ENCODE peak calls at places on chromosomes 2 and 18, in seven cellular contexts. Z is mammary epithelial cell, X is neural progenitor cell, E is GM12878, B is PC-9, O is HepG2, M is keratinocyte. G is an unnamed sample.

GRCh38 chr2:20595439-20596192 is 55.3 kb downstream of the HS1BP3 start:
- DNase-seq in M (no peak), Z (peak; percentile 51), E (peak; percentile 85), O (peak; percentile 66), B (peak; percentile 92), X (no peak), G (no peak)

GRCh38 chr2:194128810-194129209 is 1528.2 kb upstream of the SLC39A10 start:
- DNase-seq in O (no peak), M (no peak), E (no peak), B (no peak), Z (no peak), X (no peak), G (no peak)

GRCh38 chr2:231245253-231246094 is 47.0 kb downstream of the ARMC9 start:
- DNase-seq in X (no peak), O (no peak), E (no peak), M (no peak), B (peak; percentile 38), Z (peak; percentile 8), G (no peak)

GRCh38 chr2:120014231-120014990 is 1.5 kb downstream of the EPB41L5 start:
- DNase-seq in E (no peak), O (no peak), Z (peak; percentile 5), B (no peak), M (no peak), X (peak; percentile 21), G (no peak)

GRCh38 chr2:68340631-68341329 is 21.0 kb upstream of the CNRIP1 start:
- DNase-seq in O (no peak), E (no peak), B (no peak), Z (no peak), M (no peak), X (no peak), G (no peak)

GRCh38 chr2:101793277-101793969 is 95.9 kb downstream of the MAP4K4 start:
- DNase-seq in M (no peak), O (peak; percentile 37), Z (no peak), E (no peak), B (no peak), X (peak; percentile 76), G (no peak)

GRCh38 chr18:70335892-70336726 is 47.3 kb downstream of the SOCS6 start:
- DNase-seq in X (no peak), E (no peak), M (peak; percentile 52), O (peak; percentile 97), Z (peak; percentile 90), B (no peak), G (peak; percentile 26)

GRCh38 chr2:160431441-160431840 is 62.2 kb downstream of the RBMS1 start:
- DNase-seq in B (no peak), Z (peak; percentile 50), M (no peak), E (no peak), O (no peak), X (no peak), G (no peak)

GRCh38 chr2:239283961-239284801 is 116.6 kb downstream of the HDAC4 start:
- DNase-seq in Z (no peak), B (no peak), X (no peak), O (no peak), E (no peak), M (no peak), G (no peak)

GRCh38 chr2:239286901-239287300 is 113.9 kb downstream of the HDAC4 start:
- DNase-seq in B (no peak), O (no peak), Z (no peak), X (no peak), E (no peak), M (no peak), G (no peak)

GRCh38 chr2:239285932-239286230 is 114.9 kb downstream of the HDAC4 start:
- DNase-seq in X (no peak), E (no peak), Z (no peak), M (no peak), B (no peak), O (no peak), G (no peak)

GRCh38 chr2:239283288-239283945 is 117.4 kb downstream of the HDAC4 start:
- DNase-seq in M (no peak), O (no peak), B (no peak), Z (no peak), E (no peak), X (no peak), G (no peak)

DNA sequence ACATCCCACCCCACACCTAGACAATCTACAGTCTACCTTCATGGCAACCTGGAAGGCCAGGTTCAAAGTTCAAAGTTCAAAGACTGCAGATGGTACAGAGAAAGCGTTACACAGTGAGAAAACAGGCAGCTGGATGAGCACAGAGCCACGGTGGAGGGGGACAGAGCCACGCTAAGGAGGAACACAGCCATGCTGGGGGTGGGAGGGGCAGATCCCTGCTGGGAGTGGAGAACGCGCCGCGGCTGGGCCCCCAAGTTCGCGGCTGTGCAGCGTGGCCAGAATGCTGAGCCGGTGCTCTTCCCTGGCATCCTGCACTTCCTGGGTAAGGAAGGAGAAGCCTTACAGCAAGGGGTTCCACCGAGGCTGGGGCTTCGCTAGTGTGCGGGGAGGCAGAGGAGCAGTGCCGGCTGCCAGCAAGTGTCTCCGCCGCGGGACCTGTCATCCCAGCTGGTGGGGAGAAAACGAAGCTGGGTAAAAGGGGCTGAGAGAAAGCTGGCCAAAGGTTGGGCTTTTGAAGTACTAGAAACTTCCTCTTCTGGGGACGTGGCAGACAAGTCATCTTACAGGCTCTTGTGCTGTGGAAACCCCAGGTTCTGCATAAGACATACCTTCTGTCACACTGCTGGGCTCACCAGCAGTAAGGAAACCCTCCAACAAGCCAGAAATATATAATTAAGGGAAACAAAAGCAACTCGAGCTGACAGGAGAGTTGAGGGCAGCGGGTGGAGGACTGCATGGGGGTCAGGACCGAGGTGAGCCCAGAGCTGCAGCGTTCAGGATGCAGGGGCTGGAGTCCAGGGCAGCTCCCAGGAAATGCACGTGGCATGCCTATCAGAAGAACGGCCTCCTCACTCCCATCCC is 115.5 kb downstream of the HDAC4 start:
- DNase-seq in X (no peak), M (no peak), E (no peak), Z (no peak), B (no peak), O (peak; percentile 54), G (no peak)
- H3K4me3 ChIP-seq in X (no peak overlapping the region), M (no peak overlapping the region), E (no peak overlapping the region), Z (no peak overlapping the region), B (no peak overlapping the region), O (no peak overlapping the region), G (no peak overlapping the region)

GRCh38 chr2:118855451-118856279 is 8.2 kb upstream of the EN1 start:
- DNase-seq in B (peak; percentile 49), X (peak; percentile 94), O (peak; percentile 60), Z (peak; percentile 59), M (no peak), E (no peak), G (peak; percentile 90)

GRCh38 chr2:118853129-118853640 is 5.7 kb upstream of the EN1 start:
- DNase-seq in B (no peak), E (no peak), M (no peak), X (no peak), O (no peak), Z (no peak), G (no peak)

GRCh38 chr2:118856330-118856977 is 9.0 kb upstream of the EN1 start:
- DNase-seq in X (no peak), E (no peak), B (no peak), O (no peak), M (no peak), Z (no peak), G (no peak)

GRCh38 chr2:118853647-118854367 is 6.4 kb upstream of the EN1 start:
- DNase-seq in E (no peak), M (no peak), B (no peak), X (peak; percentile 36), Z (no peak), O (no peak), G (no peak)

DNA sequence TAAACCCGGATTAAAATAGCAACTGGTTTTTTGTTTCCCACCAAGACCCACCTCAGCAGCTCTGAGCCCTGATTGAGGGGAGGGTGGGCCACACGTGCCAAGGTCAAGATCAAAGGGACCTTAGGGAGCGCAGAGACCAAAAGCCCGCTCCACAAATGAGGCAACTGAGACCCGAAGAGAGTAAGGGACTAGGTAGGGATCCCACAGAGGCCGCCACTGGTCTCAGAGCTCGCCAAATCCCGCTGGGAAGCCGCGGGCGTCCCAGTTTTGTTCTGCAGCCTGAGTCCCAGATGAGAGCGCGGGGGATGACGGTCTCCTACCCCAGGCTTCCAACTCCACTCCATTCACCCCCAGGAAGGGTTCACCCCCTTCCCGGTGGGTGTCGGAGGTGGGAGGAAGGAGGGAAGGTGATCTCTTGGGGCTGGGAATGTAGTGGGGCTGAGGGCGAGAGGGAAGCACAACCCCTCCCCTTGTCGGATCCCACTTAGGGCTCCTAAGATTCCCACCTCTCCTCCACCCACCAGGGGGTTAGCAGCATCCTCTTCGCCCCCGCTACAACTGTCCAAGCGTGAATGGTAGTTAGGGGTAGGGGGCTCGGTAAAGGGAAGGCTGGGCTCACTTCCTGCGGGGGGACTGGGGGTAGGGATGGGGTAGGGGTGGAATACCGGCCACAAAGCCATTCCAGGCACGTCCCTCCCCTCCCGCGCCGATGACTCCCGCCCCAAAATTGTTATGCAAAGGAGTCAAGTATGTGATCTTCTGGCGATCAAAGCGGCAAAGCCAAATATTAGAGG is 7.3 kb upstream of the EN1 start:
- DNase-seq in X (peak; percentile 48), O (no peak), Z (no peak), B (no peak), M (no peak), E (no peak), G (no peak)
- H3K27me3 ChIP-seq in X (peaks cover 100% of the 10 kb centered on the region), O (peaks cover 24% of the 10 kb centered on the region), Z (peaks cover 91% of the 10 kb centered on the region), B (peaks cover 49% of the 10 kb centered on the region), M (peaks cover 78% of the 10 kb centered on the region), E (peaks cover 16% of the 10 kb centered on the region), G (peaks cover 99% of the 10 kb centered on the region)

DNA sequence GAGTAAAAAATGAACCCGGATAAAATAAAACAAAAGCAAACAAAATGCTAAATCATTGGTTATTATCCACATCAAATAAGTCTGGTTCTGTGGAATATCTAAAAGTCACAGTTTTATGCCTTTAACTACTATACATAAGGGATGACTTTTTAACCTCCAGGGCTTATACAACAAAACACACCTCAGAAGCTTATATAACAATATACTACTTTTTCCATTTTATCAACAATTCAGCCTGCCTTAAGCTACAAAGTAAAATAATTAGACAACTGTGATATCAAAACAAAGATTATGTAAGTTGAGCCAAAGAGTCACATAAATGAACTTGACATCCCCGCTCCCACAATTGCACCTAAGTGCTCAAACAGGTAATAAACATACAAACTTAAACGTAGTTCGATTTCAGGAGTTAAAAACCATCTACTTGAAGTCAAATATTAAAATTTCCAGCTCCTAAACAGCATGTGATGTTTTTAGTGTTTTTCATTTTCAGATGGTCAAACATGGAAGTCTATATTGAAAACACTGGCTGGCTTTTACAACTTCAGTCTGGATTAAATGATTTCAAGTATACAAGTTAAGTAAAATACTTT is 54.7 kb downstream of the ATIC start:
- DNase-seq in X (no peak), Z (no peak), E (no peak), O (no peak), B (no peak), M (no peak), G (no peak)
- H4K20me1 ChIP-seq in X (no peaks in the 10 kb centered on the region), Z (peaks cover 2% of the 10 kb centered on the region), E (no peaks in the 10 kb centered on the region), O (peaks cover 33% of the 10 kb centered on the region), B (no peaks in the 10 kb centered on the region), M (no peaks in the 10 kb centered on the region), G (peaks cover 3% of the 10 kb centered on the region)

DNA sequence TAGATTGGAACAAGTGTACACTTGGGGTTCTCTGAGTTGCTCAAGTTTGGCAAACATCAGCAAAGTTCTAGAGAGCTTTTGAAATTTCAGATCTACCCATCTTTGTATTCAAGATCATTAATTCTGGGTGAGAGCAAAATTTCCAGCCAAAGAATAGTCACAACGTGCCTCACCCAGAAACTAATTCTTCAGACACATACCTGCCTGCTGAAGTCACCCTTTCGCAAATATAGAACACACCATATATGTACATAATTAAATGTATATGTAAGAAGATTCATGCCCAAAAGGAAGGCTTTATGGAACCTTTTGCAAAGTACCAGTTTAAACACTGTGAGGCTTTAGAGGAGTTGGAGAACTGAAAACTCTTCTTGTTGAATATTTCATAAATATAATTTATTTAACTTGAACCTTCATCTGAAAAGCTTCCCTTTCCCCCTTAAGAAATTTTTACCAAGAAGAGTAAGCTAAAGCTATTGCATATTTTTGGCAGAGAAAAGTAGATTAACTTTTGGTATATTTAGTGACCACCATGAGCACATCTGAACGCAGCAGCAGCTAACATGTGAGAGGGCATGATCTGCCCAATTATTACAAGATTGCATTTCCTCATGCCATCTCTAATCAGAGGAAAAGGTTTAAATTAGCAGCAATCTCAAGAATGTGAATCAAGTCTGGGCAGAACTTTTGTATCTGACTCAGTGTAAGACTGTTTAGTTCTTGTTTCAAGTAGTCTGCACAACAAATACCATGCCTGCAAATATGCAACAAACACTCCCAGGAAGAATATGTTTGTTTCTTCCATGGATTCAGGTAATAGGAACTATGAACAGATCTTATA is 8.2 kb downstream of the RND3 start:
- DNase-seq in X (no peak), E (no peak), M (peak; percentile 83), B (peak; percentile 87), Z (peak; percentile 87), O (no peak), G (no peak)
- H3K4me3 ChIP-seq in X (no peak overlapping the region), E (no peak overlapping the region), M (peak overlapping the region; percentile 64), B (peak overlapping the region; percentile 34), Z (peak overlapping the region; percentile 21), O (no peak overlapping the region), G (peak overlapping the region; percentile 0)